ENCODE peak calls at places on chromosome 1, in eight cellular contexts. One of them, this sample, is unnamed.
A peak's percentile ranks its signal among the peaks of the same experiment; 100 is the strongest.

GRCh38 chr1:117318456-117318855 is 48.8 kb upstream of the MAN1A2 start:
- DNase-seq in psoas muscle: no peak
- DNase-seq in fibroblast of lung: no peak
- DNase-seq in PC-9: no peak
- DNase-seq in tibial artery: no peak
- DNase-seq in astrocyte: no peak
- DNase-seq in mesendoderm: no peak
- DNase-seq in CD8-positive, alpha-beta T cell: no peak
- DNase-seq in this sample: no peak

GRCh38 chr1:185917646-185918045 is 183.5 kb downstream of the HMCN1 start:
- DNase-seq in psoas muscle: no peak
- DNase-seq in fibroblast of lung: peak; percentile 53
- DNase-seq in PC-9: no peak
- DNase-seq in tibial artery: no peak
- DNase-seq in astrocyte: peak; percentile 33
- DNase-seq in mesendoderm: peak; percentile 77
- DNase-seq in CD8-positive, alpha-beta T cell: no peak
- DNase-seq in this sample: no peak

GRCh38 chr1:225845633-225846259 is 35.8 kb downstream of the EPHX1 start:
- DNase-seq in psoas muscle: peak; percentile 90
- DNase-seq in fibroblast of lung: peak; percentile 67
- DNase-seq in PC-9: peak; percentile 68
- DNase-seq in tibial artery: peak; percentile 82
- DNase-seq in astrocyte: peak; percentile 49
- DNase-seq in mesendoderm: peak; percentile 98
- DNase-seq in CD8-positive, alpha-beta T cell: no peak
- DNase-seq in this sample: peak; percentile 82

GRCh38 chr1:47023268-47024137 is at the start of gene CYP4X1:
- DNase-seq in psoas muscle: peak; percentile 64
- DNase-seq in fibroblast of lung: peak; percentile 6
- DNase-seq in PC-9: no peak
- DNase-seq in tibial artery: no peak
- DNase-seq in astrocyte: no peak
- DNase-seq in mesendoderm: peak; percentile 53
- DNase-seq in CD8-positive, alpha-beta T cell: no peak
- DNase-seq in this sample: no peak

GRCh38 chr1:108858541-108858940 is 1.6 kb upstream of the AKNAD1 start:
- DNase-seq in psoas muscle: no peak
- DNase-seq in fibroblast of lung: no peak
- DNase-seq in PC-9: no peak
- DNase-seq in tibial artery: no peak
- DNase-seq in astrocyte: no peak
- DNase-seq in mesendoderm: no peak
- DNase-seq in CD8-positive, alpha-beta T cell: no peak
- DNase-seq in this sample: no peak

GRCh38 chr1:187067160-187067559 is 238.4 kb downstream of the PLA2G4A start:
- DNase-seq in psoas muscle: no peak
- DNase-seq in fibroblast of lung: no peak
- DNase-seq in PC-9: no peak
- DNase-seq in tibial artery: no peak
- DNase-seq in astrocyte: no peak
- DNase-seq in mesendoderm: no peak
- DNase-seq in CD8-positive, alpha-beta T cell: no peak
- DNase-seq in this sample: peak; percentile 49

GRCh38 chr1:112957133-112957812 is 1.3 kb upstream of the SLC16A1 start:
- DNase-seq in psoas muscle: no peak
- DNase-seq in fibroblast of lung: peak; percentile 92
- DNase-seq in PC-9: peak; percentile 86
- DNase-seq in tibial artery: peak; percentile 36
- DNase-seq in astrocyte: peak; percentile 89
- DNase-seq in mesendoderm: peak; percentile 89
- DNase-seq in CD8-positive, alpha-beta T cell: peak; percentile 3
- DNase-seq in this sample: peak; percentile 38

GRCh38 chr1:100010804-100011203 is 41.0 kb downstream of the SLC35A3 start:
- DNase-seq in psoas muscle: no peak
- DNase-seq in fibroblast of lung: no peak
- DNase-seq in PC-9: no peak
- DNase-seq in tibial artery: no peak
- DNase-seq in astrocyte: no peak
- DNase-seq in mesendoderm: no peak
- DNase-seq in CD8-positive, alpha-beta T cell: no peak
- DNase-seq in this sample: no peak

GRCh38 chr1:1050577-1051052 is 23.5 kb downstream of the RNF223 start:
- DNase-seq in psoas muscle: no peak
- DNase-seq in fibroblast of lung: no peak
- DNase-seq in PC-9: no peak
- DNase-seq in tibial artery: no peak
- DNase-seq in astrocyte: no peak
- DNase-seq in mesendoderm: no peak
- DNase-seq in CD8-positive, alpha-beta T cell: no peak
- DNase-seq in this sample: no peak

GRCh38 chr1:54807756-54808155 is 6.6 kb upstream of the TTC22 start:
- DNase-seq in psoas muscle: no peak
- DNase-seq in fibroblast of lung: no peak
- DNase-seq in PC-9: peak; percentile 8
- DNase-seq in tibial artery: no peak
- DNase-seq in astrocyte: no peak
- DNase-seq in mesendoderm: no peak
- DNase-seq in CD8-positive, alpha-beta T cell: no peak
- DNase-seq in this sample: no peak

GRCh38 chr1:5738911-5739462 is 253.2 kb downstream of the NPHP4 start:
- DNase-seq in psoas muscle: no peak
- DNase-seq in fibroblast of lung: no peak
- DNase-seq in PC-9: no peak
- DNase-seq in tibial artery: no peak
- DNase-seq in astrocyte: no peak
- DNase-seq in mesendoderm: no peak
- DNase-seq in CD8-positive, alpha-beta T cell: no peak
- DNase-seq in this sample: no peak

GRCh38 chr1:159853417-159853816 is 9.0 kb downstream of the VSIG8 start:
- DNase-seq in psoas muscle: no peak
- DNase-seq in fibroblast of lung: peak; percentile 75
- DNase-seq in PC-9: no peak
- DNase-seq in tibial artery: no peak
- DNase-seq in astrocyte: peak; percentile 60
- DNase-seq in mesendoderm: no peak
- DNase-seq in CD8-positive, alpha-beta T cell: no peak
- DNase-seq in this sample: no peak

GRCh38 chr1:151934048-151934493 is 24.8 kb upstream of the THEM4 start:
- DNase-seq in psoas muscle: no peak
- DNase-seq in fibroblast of lung: peak; percentile 50
- DNase-seq in PC-9: peak; percentile 54
- DNase-seq in tibial artery: no peak
- DNase-seq in astrocyte: peak; percentile 25
- DNase-seq in mesendoderm: peak; percentile 82
- DNase-seq in CD8-positive, alpha-beta T cell: peak; percentile 22
- DNase-seq in this sample: no peak

GRCh38 chr1:42052300-42052699 is 100.9 kb upstream of the GUCA2B start:
- DNase-seq in psoas muscle: no peak
- DNase-seq in fibroblast of lung: no peak
- DNase-seq in PC-9: no peak
- DNase-seq in tibial artery: no peak
- DNase-seq in astrocyte: no peak
- DNase-seq in mesendoderm: no peak
- DNase-seq in CD8-positive, alpha-beta T cell: no peak
- DNase-seq in this sample: no peak

GRCh38 chr1:179954494-179955317 is at the start of gene CEP350:
- DNase-seq in psoas muscle: peak; percentile 99
- DNase-seq in fibroblast of lung: peak; percentile 99
- DNase-seq in PC-9: peak; percentile 94
- DNase-seq in tibial artery: peak; percentile 98
- DNase-seq in astrocyte: peak; percentile 99
- DNase-seq in mesendoderm: peak; percentile 100
- DNase-seq in CD8-positive, alpha-beta T cell: peak; percentile 94
- DNase-seq in this sample: peak; percentile 98

GRCh38 chr1:234977891-234978396 is 150.7 kb downstream of the TOMM20 start:
- DNase-seq in psoas muscle: no peak
- DNase-seq in fibroblast of lung: no peak
- DNase-seq in PC-9: peak; percentile 68
- DNase-seq in tibial artery: no peak
- DNase-seq in astrocyte: no peak
- DNase-seq in mesendoderm: no peak
- DNase-seq in CD8-positive, alpha-beta T cell: no peak
- DNase-seq in this sample: no peak

GRCh38 chr1:224433041-224433670 is 1.4 kb downstream of the WDR26 start:
- DNase-seq in psoas muscle: no peak
- DNase-seq in fibroblast of lung: peak; percentile 16
- DNase-seq in PC-9: no peak
- DNase-seq in tibial artery: peak; percentile 51
- DNase-seq in astrocyte: no peak
- DNase-seq in mesendoderm: peak; percentile 34
- DNase-seq in CD8-positive, alpha-beta T cell: no peak
- DNase-seq in this sample: peak; percentile 20

GRCh38 chr1:64186138-64186897 is 17.1 kb upstream of the UBE2U start:
- DNase-seq in psoas muscle: no peak
- DNase-seq in fibroblast of lung: no peak
- DNase-seq in PC-9: no peak
- DNase-seq in tibial artery: no peak
- DNase-seq in astrocyte: no peak
- DNase-seq in mesendoderm: no peak
- DNase-seq in CD8-positive, alpha-beta T cell: no peak
- DNase-seq in this sample: no peak

GRCh38 chr1:89310505-89310904 is 37.8 kb upstream of the GBP5 start:
- DNase-seq in psoas muscle: no peak
- DNase-seq in fibroblast of lung: peak; percentile 3
- DNase-seq in PC-9: no peak
- DNase-seq in tibial artery: no peak
- DNase-seq in astrocyte: no peak
- DNase-seq in mesendoderm: no peak
- DNase-seq in CD8-positive, alpha-beta T cell: no peak
- DNase-seq in this sample: no peak

GRCh38 chr1:71532343-71532742 is 451.5 kb upstream of the ZRANB2 start:
- DNase-seq in psoas muscle: no peak
- DNase-seq in fibroblast of lung: no peak
- DNase-seq in PC-9: no peak
- DNase-seq in tibial artery: no peak
- DNase-seq in astrocyte: no peak
- DNase-seq in mesendoderm: no peak
- DNase-seq in CD8-positive, alpha-beta T cell: no peak
- DNase-seq in this sample: no peak

GRCh38 chr1:185654199-185654951 is 79.8 kb upstream of the HMCN1 start:
- DNase-seq in psoas muscle: no peak
- DNase-seq in fibroblast of lung: peak; percentile 51
- DNase-seq in PC-9: no peak
- DNase-seq in tibial artery: no peak
- DNase-seq in astrocyte: peak; percentile 35
- DNase-seq in mesendoderm: peak; percentile 70
- DNase-seq in CD8-positive, alpha-beta T cell: no peak
- DNase-seq in this sample: no peak

GRCh38 chr1:226664413-226665101 is 74.5 kb downstream of the ITPKB start:
- DNase-seq in psoas muscle: peak; percentile 73
- DNase-seq in fibroblast of lung: peak; percentile 93
- DNase-seq in PC-9: peak; percentile 48
- DNase-seq in tibial artery: peak; percentile 73
- DNase-seq in astrocyte: peak; percentile 93
- DNase-seq in mesendoderm: peak; percentile 47
- DNase-seq in CD8-positive, alpha-beta T cell: no peak
- DNase-seq in this sample: no peak

GRCh38 chr1:115706774-115707425 is 61.6 kb downstream of the CASQ2 start:
- DNase-seq in psoas muscle: no peak
- DNase-seq in fibroblast of lung: peak; percentile 69
- DNase-seq in PC-9: peak; percentile 58
- DNase-seq in tibial artery: no peak
- DNase-seq in astrocyte: peak; percentile 62
- DNase-seq in mesendoderm: peak; percentile 83
- DNase-seq in CD8-positive, alpha-beta T cell: no peak
- DNase-seq in this sample: no peak

GRCh38 chr1:196732526-196732925 is 42.1 kb upstream of the CFHR3 start:
- DNase-seq in psoas muscle: no peak
- DNase-seq in fibroblast of lung: no peak
- DNase-seq in PC-9: no peak
- DNase-seq in tibial artery: no peak
- DNase-seq in astrocyte: no peak
- DNase-seq in mesendoderm: peak; percentile 68
- DNase-seq in CD8-positive, alpha-beta T cell: no peak
- DNase-seq in this sample: no peak

GRCh38 chr1:163410073-163410522 is 88.3 kb downstream of the NUF2 start:
- DNase-seq in psoas muscle: no peak
- DNase-seq in fibroblast of lung: peak; percentile 39
- DNase-seq in PC-9: peak; percentile 36
- DNase-seq in tibial artery: peak; percentile 25
- DNase-seq in astrocyte: peak; percentile 27
- DNase-seq in mesendoderm: peak; percentile 79
- DNase-seq in CD8-positive, alpha-beta T cell: peak; percentile 3
- DNase-seq in this sample: no peak

GRCh38 chr1:193402032-193402431 is 215.6 kb upstream of the B3GALT2 start:
- DNase-seq in psoas muscle: no peak
- DNase-seq in fibroblast of lung: no peak
- DNase-seq in PC-9: no peak
- DNase-seq in tibial artery: no peak
- DNase-seq in astrocyte: no peak
- DNase-seq in mesendoderm: no peak
- DNase-seq in CD8-positive, alpha-beta T cell: no peak
- DNase-seq in this sample: no peak

GRCh38 chr1:220843481-220844011 is 35.7 kb upstream of the HLX start:
- DNase-seq in psoas muscle: no peak
- DNase-seq in fibroblast of lung: peak; percentile 20
- DNase-seq in PC-9: no peak
- DNase-seq in tibial artery: peak; percentile 32
- DNase-seq in astrocyte: peak; percentile 16
- DNase-seq in mesendoderm: no peak
- DNase-seq in CD8-positive, alpha-beta T cell: no peak
- DNase-seq in this sample: no peak

GRCh38 chr1:50425376-50426107 is 2.3 kb upstream of the DMRTA2 start:
- DNase-seq in psoas muscle: no peak
- DNase-seq in fibroblast of lung: no peak
- DNase-seq in PC-9: no peak
- DNase-seq in tibial artery: no peak
- DNase-seq in astrocyte: no peak
- DNase-seq in mesendoderm: peak; percentile 75
- DNase-seq in CD8-positive, alpha-beta T cell: no peak
- DNase-seq in this sample: no peak
- H3K4me1 ChIP-seq in psoas muscle: peaks cover 15% of the 10 kb centered on the region
- H3K4me1 ChIP-seq in fibroblast of lung: no peaks in the 10 kb centered on the region
- H3K4me1 ChIP-seq in PC-9: no peaks in the 10 kb centered on the region
- H3K4me1 ChIP-seq in tibial artery: no peaks in the 10 kb centered on the region
- H3K4me1 ChIP-seq in astrocyte: peaks cover 8% of the 10 kb centered on the region
- H3K4me1 ChIP-seq in mesendoderm: peaks cover 4% of the 10 kb centered on the region
- H3K4me1 ChIP-seq in CD8-positive, alpha-beta T cell: peaks cover 27% of the 10 kb centered on the region
- H3K4me1 ChIP-seq in this sample: peaks cover 5% of the 10 kb centered on the region

GRCh38 chr1:19467199-19468187 is 17.8 kb downstream of the CAPZB start:
- DNase-seq in psoas muscle: no peak
- DNase-seq in fibroblast of lung: no peak
- DNase-seq in PC-9: no peak
- DNase-seq in tibial artery: no peak
- DNase-seq in astrocyte: no peak
- DNase-seq in mesendoderm: no peak
- DNase-seq in CD8-positive, alpha-beta T cell: no peak
- DNase-seq in this sample: no peak
- H3K4me1 ChIP-seq in psoas muscle: peaks cover 64% of the 10 kb centered on the region
- H3K4me1 ChIP-seq in fibroblast of lung: peaks cover 20% of the 10 kb centered on the region
- H3K4me1 ChIP-seq in PC-9: peaks cover 16% of the 10 kb centered on the region
- H3K4me1 ChIP-seq in tibial artery: no peaks in the 10 kb centered on the region
- H3K4me1 ChIP-seq in astrocyte: peaks cover 21% of the 10 kb centered on the region
- H3K4me1 ChIP-seq in mesendoderm: peaks cover 10% of the 10 kb centered on the region
- H3K4me1 ChIP-seq in CD8-positive, alpha-beta T cell: peaks cover 98% of the 10 kb centered on the region
- H3K4me1 ChIP-seq in this sample: peaks cover 46% of the 10 kb centered on the region

GRCh38 chr1:201310986-201311355 is 27.7 kb downstream of the PKP1 start:
- DNase-seq in psoas muscle: no peak
- DNase-seq in fibroblast of lung: peak; percentile 50
- DNase-seq in PC-9: peak; percentile 79
- DNase-seq in tibial artery: no peak
- DNase-seq in astrocyte: peak; percentile 35
- DNase-seq in mesendoderm: no peak
- DNase-seq in CD8-positive, alpha-beta T cell: no peak
- DNase-seq in this sample: no peak
- H3K4me1 ChIP-seq in psoas muscle: peaks cover 6% of the 10 kb centered on the region
- H3K4me1 ChIP-seq in fibroblast of lung: no peaks in the 10 kb centered on the region
- H3K4me1 ChIP-seq in PC-9: peaks cover 52% of the 10 kb centered on the region
- H3K4me1 ChIP-seq in tibial artery: no peaks in the 10 kb centered on the region
- H3K4me1 ChIP-seq in astrocyte: peaks cover 9% of the 10 kb centered on the region
- H3K4me1 ChIP-seq in mesendoderm: peaks cover 3% of the 10 kb centered on the region
- H3K4me1 ChIP-seq in CD8-positive, alpha-beta T cell: no peaks in the 10 kb centered on the region
- H3K4me1 ChIP-seq in this sample: no peaks in the 10 kb centered on the region

GRCh38 chr1:8464377-8464776 is 146.5 kb downstream of the SLC45A1 start:
- DNase-seq in psoas muscle: no peak
- DNase-seq in fibroblast of lung: no peak
- DNase-seq in PC-9: no peak
- DNase-seq in tibial artery: no peak
- DNase-seq in astrocyte: no peak
- DNase-seq in mesendoderm: peak; percentile 75
- DNase-seq in CD8-positive, alpha-beta T cell: no peak
- DNase-seq in this sample: no peak
- H3K4me1 ChIP-seq in psoas muscle: peaks cover 35% of the 10 kb centered on the region
- H3K4me1 ChIP-seq in fibroblast of lung: peaks cover 21% of the 10 kb centered on the region
- H3K4me1 ChIP-seq in PC-9: no peaks in the 10 kb centered on the region
- H3K4me1 ChIP-seq in tibial artery: no peaks in the 10 kb centered on the region
- H3K4me1 ChIP-seq in astrocyte: peaks cover 17% of the 10 kb centered on the region
- H3K4me1 ChIP-seq in mesendoderm: peaks cover 21% of the 10 kb centered on the region
- H3K4me1 ChIP-seq in CD8-positive, alpha-beta T cell: peaks cover 27% of the 10 kb centered on the region
- H3K4me1 ChIP-seq in this sample: peaks cover 22% of the 10 kb centered on the region

This sample was measured in ovary.